ENCODE peak calls at places on chromosomes 2 and 18, in five cellular contexts. One of them, this sample, is unnamed. For H3K36me3, the result is how much of the 10 kb centered on the place peaks cover.

GRCh38 chr2:176493909-176494308 is 224.7 kb downstream of the MTX2 start:
- DNase-seq in colonic mucosa: no peak
- DNase-seq in mammary epithelial cell: no peak
- DNase-seq in neuronal stem cell: no peak
- DNase-seq in neural progenitor cell: no peak
- DNase-seq in this sample: no peak

GRCh38 chr2:239523944-239524310 is 123.1 kb upstream of the HDAC4 start:
- DNase-seq in mammary epithelial cell: no peak
- DNase-seq in neural progenitor cell: no peak
- DNase-seq in colonic mucosa: no peak
- DNase-seq in neuronal stem cell: no peak
- DNase-seq in this sample: no peak

GRCh38 chr2:207847807-207848544 is 78.3 kb upstream of the FZD5 start:
- DNase-seq in mammary epithelial cell: peak
- DNase-seq in neuronal stem cell: peak
- DNase-seq in neural progenitor cell: peak
- DNase-seq in colonic mucosa: peak
- DNase-seq in this sample: peak

GRCh38 chr2:43519711-43520221 is 76.1 kb downstream of the THADA start:
- DNase-seq in neuronal stem cell: no peak
- DNase-seq in colonic mucosa: no peak
- DNase-seq in neural progenitor cell: peak
- DNase-seq in mammary epithelial cell: peak
- DNase-seq in this sample: peak

GRCh38 chr18:45560870-45561269 is 54.4 kb upstream of the SLC14A2 start:
- DNase-seq in neural progenitor cell: no peak
- DNase-seq in colonic mucosa: no peak
- DNase-seq in neuronal stem cell: no peak
- DNase-seq in mammary epithelial cell: no peak
- DNase-seq in this sample: no peak

GRCh38 chr2:180356676-180357075 is 349.6 kb upstream of the CWC22 start:
- DNase-seq in colonic mucosa: no peak
- DNase-seq in neuronal stem cell: no peak
- DNase-seq in mammary epithelial cell: no peak
- DNase-seq in neural progenitor cell: no peak
- DNase-seq in this sample: no peak

GRCh38 chr2:43178602-43179542 is 47.5 kb downstream of the ZFP36L2 start:
- DNase-seq in neuronal stem cell: no peak
- DNase-seq in mammary epithelial cell: peak
- DNase-seq in neural progenitor cell: peak
- DNase-seq in colonic mucosa: peak
- DNase-seq in this sample: peak

GRCh38 chr2:64277101-64277849 is 133.1 kb upstream of the PELI1 start:
- DNase-seq in mammary epithelial cell: peak
- DNase-seq in neuronal stem cell: no peak
- DNase-seq in neural progenitor cell: no peak
- DNase-seq in colonic mucosa: no peak
- DNase-seq in this sample: peak

GRCh38 chr2:58604096-58604495 is 363.0 kb upstream of the FANCL start:
- DNase-seq in mammary epithelial cell: no peak
- DNase-seq in colonic mucosa: no peak
- DNase-seq in neuronal stem cell: no peak
- DNase-seq in neural progenitor cell: no peak
- DNase-seq in this sample: no peak

GRCh38 chr2:197309369-197310231 is 980 bp downstream of the ANKRD44 start:
- DNase-seq in colonic mucosa: peak
- DNase-seq in mammary epithelial cell: no peak
- DNase-seq in neuronal stem cell: peak
- DNase-seq in neural progenitor cell: peak
- DNase-seq in this sample: no peak

GRCh38 chr18:4823091-4823490 is 368.0 kb upstream of the DLGAP1 start:
- DNase-seq in colonic mucosa: no peak
- DNase-seq in neuronal stem cell: no peak
- DNase-seq in neural progenitor cell: no peak
- DNase-seq in mammary epithelial cell: no peak
- DNase-seq in this sample: no peak

GRCh38 chr18:57627488-57627887 is 5.9 kb upstream of the NARS1 start:
- DNase-seq in colonic mucosa: no peak
- DNase-seq in neuronal stem cell: no peak
- DNase-seq in neural progenitor cell: no peak
- DNase-seq in mammary epithelial cell: peak
- DNase-seq in this sample: peak

GRCh38 chr18:55185391-55185790 is 226.1 kb upstream of the CCDC68 start:
- DNase-seq in colonic mucosa: no peak
- DNase-seq in neuronal stem cell: no peak
- DNase-seq in neural progenitor cell: no peak
- DNase-seq in mammary epithelial cell: peak
- DNase-seq in this sample: peak

GRCh38 chr2:137002911-137003310 is 237.6 kb downstream of the THSD7B start:
- DNase-seq in neuronal stem cell: no peak
- DNase-seq in colonic mucosa: no peak
- DNase-seq in neural progenitor cell: no peak
- DNase-seq in mammary epithelial cell: no peak
- DNase-seq in this sample: no peak

GRCh38 chr2:46850742-46851141 is 64.9 kb downstream of the MCFD2 start:
- DNase-seq in neural progenitor cell: no peak
- DNase-seq in neuronal stem cell: no peak
- DNase-seq in mammary epithelial cell: peak
- DNase-seq in colonic mucosa: peak
- DNase-seq in this sample: peak

GRCh38 chr2:173574304-173574703 is 219.6 kb downstream of the CDCA7 start:
- DNase-seq in colonic mucosa: no peak
- DNase-seq in neural progenitor cell: no peak
- DNase-seq in neuronal stem cell: no peak
- DNase-seq in mammary epithelial cell: no peak
- DNase-seq in this sample: no peak

GRCh38 chr2:160694631-160695030 is 201.0 kb upstream of the RBMS1 start:
- DNase-seq in neural progenitor cell: no peak
- DNase-seq in colonic mucosa: no peak
- DNase-seq in neuronal stem cell: no peak
- DNase-seq in mammary epithelial cell: no peak
- DNase-seq in this sample: no peak

GRCh38 chr2:25879133-25879730 is 945 bp upstream of the ASXL2 start:
- DNase-seq in neural progenitor cell: no peak
- DNase-seq in colonic mucosa: no peak
- DNase-seq in mammary epithelial cell: peak
- DNase-seq in neuronal stem cell: no peak
- DNase-seq in this sample: peak

GRCh38 chr2:215693269-215693998 is 257.6 kb upstream of the FN1 start:
- DNase-seq in neuronal stem cell: no peak
- DNase-seq in neural progenitor cell: no peak
- DNase-seq in colonic mucosa: no peak
- DNase-seq in mammary epithelial cell: peak
- DNase-seq in this sample: peak

GRCh38 chr2:136956050-136956449 is 190.7 kb downstream of the THSD7B start:
- DNase-seq in neuronal stem cell: no peak
- DNase-seq in neural progenitor cell: no peak
- DNase-seq in mammary epithelial cell: no peak
- DNase-seq in colonic mucosa: no peak
- DNase-seq in this sample: no peak

GRCh38 chr2:198873771-198874501 is 583.8 kb downstream of the SATB2 start:
- DNase-seq in mammary epithelial cell: no peak
- DNase-seq in colonic mucosa: no peak
- DNase-seq in neural progenitor cell: no peak
- DNase-seq in neuronal stem cell: no peak
- DNase-seq in this sample: peak

GRCh38 chr18:3454365-3455089 is 4.6 kb downstream of the TGIF1 start:
- DNase-seq in neural progenitor cell: peak
- DNase-seq in neuronal stem cell: peak
- DNase-seq in mammary epithelial cell: peak
- DNase-seq in colonic mucosa: peak
- DNase-seq in this sample: peak

GRCh38 chr2:224182498-224182897 is 143.4 kb upstream of the SERPINE2 start:
- DNase-seq in colonic mucosa: no peak
- DNase-seq in neural progenitor cell: no peak
- DNase-seq in neuronal stem cell: no peak
- DNase-seq in mammary epithelial cell: no peak
- DNase-seq in this sample: no peak

GRCh38 chr18:60067426-60068210 is 167.8 kb downstream of the PMAIP1 start:
- DNase-seq in mammary epithelial cell: no peak
- DNase-seq in neural progenitor cell: peak
- DNase-seq in neuronal stem cell: peak
- DNase-seq in colonic mucosa: no peak
- DNase-seq in this sample: no peak

GRCh38 chr2:240387669-240388358 is 47.6 kb upstream of the GPC1 start:
- DNase-seq in neural progenitor cell: no peak
- DNase-seq in neuronal stem cell: no peak
- DNase-seq in mammary epithelial cell: peak
- DNase-seq in colonic mucosa: peak
- DNase-seq in this sample: peak

GRCh38 chr2:133498615-133499585 is 69.4 kb downstream of the NCKAP5 start:
- DNase-seq in colonic mucosa: peak
- DNase-seq in neuronal stem cell: no peak
- DNase-seq in neural progenitor cell: no peak
- DNase-seq in mammary epithelial cell: no peak
- DNase-seq in this sample: no peak

GRCh38 chr2:160510617-160511016 is 17.0 kb upstream of the RBMS1 start:
- DNase-seq in colonic mucosa: no peak
- DNase-seq in mammary epithelial cell: no peak
- DNase-seq in neural progenitor cell: no peak
- DNase-seq in neuronal stem cell: no peak
- DNase-seq in this sample: no peak

GRCh38 chr2:11492720-11493119 is 26.8 kb upstream of the E2F6 start:
- DNase-seq in colonic mucosa: no peak
- DNase-seq in neural progenitor cell: no peak
- DNase-seq in mammary epithelial cell: no peak
- DNase-seq in neuronal stem cell: no peak
- DNase-seq in this sample: no peak

GRCh38 chr2:21038403-21039073 is 5.3 kb downstream of the APOB start:
- DNase-seq in neural progenitor cell: no peak
- DNase-seq in neuronal stem cell: no peak
- DNase-seq in mammary epithelial cell: peak
- DNase-seq in colonic mucosa: no peak
- DNase-seq in this sample: no peak

DNA sequence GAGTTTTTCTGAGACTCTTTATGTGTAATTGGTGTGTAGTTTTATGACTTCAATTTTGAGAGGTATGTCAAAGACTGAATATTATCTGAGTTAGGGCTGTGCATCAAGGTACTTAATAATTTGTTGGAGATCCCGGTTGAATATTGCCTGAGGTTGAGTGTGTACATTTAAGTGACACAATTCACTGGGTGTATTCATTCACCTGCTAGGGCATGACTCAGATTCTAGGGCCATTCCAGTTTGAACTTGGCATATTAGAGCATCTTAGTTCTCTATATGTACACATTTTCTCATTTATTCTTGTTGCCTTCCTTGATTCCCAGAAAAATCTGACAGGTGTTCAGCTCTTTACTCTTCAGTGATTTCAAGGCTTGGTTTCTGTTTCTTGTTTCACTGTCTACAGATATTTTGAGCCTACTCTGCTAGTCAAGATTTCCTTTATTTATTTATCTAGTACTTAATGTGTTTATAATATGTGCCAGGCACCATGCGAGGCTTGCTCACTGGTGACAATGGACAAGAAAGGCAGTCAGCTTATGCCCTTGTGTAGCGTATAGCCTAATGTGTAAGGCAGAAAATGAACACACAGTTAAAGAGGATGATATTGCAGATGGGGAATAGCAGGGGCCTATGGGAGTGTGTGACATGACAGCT is 12.7 kb downstream of the MAP4K4 start:
- DNase-seq in neural progenitor cell: no peak
- DNase-seq in mammary epithelial cell: peak
- DNase-seq in colonic mucosa: no peak
- DNase-seq in neuronal stem cell: no peak
- DNase-seq in this sample: no peak
- H3K36me3 ChIP-seq in neural progenitor cell: under half
- H3K36me3 ChIP-seq in mammary epithelial cell: under half
- H3K36me3 ChIP-seq in colonic mucosa: under half
- H3K36me3 ChIP-seq in neuronal stem cell: half or more
- H3K36me3 ChIP-seq in this sample: under half

GRCh38 chr18:75588412-75588811 is 160.9 kb upstream of the SMIM21 start:
- DNase-seq in colonic mucosa: no peak
- DNase-seq in neural progenitor cell: no peak
- DNase-seq in neuronal stem cell: no peak
- DNase-seq in mammary epithelial cell: no peak
- DNase-seq in this sample: no peak

GRCh38 chr18:75582940-75583339 is 155.4 kb upstream of the SMIM21 start:
- DNase-seq in neural progenitor cell: no peak
- DNase-seq in neuronal stem cell: no peak
- DNase-seq in mammary epithelial cell: no peak
- DNase-seq in colonic mucosa: no peak
- DNase-seq in this sample: no peak

GRCh38 chr18:75586576-75586975 is 159.1 kb upstream of the SMIM21 start:
- DNase-seq in neural progenitor cell: no peak
- DNase-seq in mammary epithelial cell: no peak
- DNase-seq in colonic mucosa: no peak
- DNase-seq in neuronal stem cell: no peak
- DNase-seq in this sample: no peak

GRCh38 chr18:75581336-75582121 is 154.0 kb upstream of the SMIM21 start:
- DNase-seq in neuronal stem cell: no peak
- DNase-seq in mammary epithelial cell: no peak
- DNase-seq in neural progenitor cell: peak
- DNase-seq in colonic mucosa: no peak
- DNase-seq in this sample: peak

GRCh38 chr18:75582406-75582821 is 154.9 kb upstream of the SMIM21 start:
- DNase-seq in neural progenitor cell: no peak
- DNase-seq in mammary epithelial cell: no peak
- DNase-seq in neuronal stem cell: no peak
- DNase-seq in colonic mucosa: no peak
- DNase-seq in this sample: peak
- H3K9ac ChIP-seq in neural progenitor cell: no peak
- H3K9ac ChIP-seq in mammary epithelial cell: no peak
- H3K9ac ChIP-seq in neuronal stem cell: no peak
- H3K9ac ChIP-seq in colonic mucosa: no peak
- H3K9ac ChIP-seq in this sample: no peak

DNA sequence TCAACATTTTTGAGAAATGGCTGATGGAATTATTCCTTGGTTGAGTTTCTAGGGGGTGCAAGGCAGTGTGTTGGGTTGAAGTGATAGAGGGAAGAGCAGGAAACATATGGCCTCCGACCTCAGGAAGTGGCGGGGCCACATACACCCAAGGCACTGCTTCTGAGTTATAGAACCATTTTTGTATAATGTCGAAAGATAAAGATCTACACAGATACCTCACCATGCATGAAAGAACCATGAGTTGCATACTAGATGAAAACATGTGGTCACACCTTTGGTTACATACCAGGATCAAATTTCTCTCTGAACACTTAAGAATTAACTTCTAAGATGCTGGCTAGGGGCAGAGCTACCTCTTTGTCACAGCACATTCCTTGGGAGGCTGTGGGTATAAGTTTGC is 23.2 kb downstream of the LAMA3 start:
- DNase-seq in mammary epithelial cell: no peak
- DNase-seq in colonic mucosa: no peak
- DNase-seq in neural progenitor cell: no peak
- DNase-seq in neuronal stem cell: no peak
- DNase-seq in this sample: no peak
- H3K36me3 ChIP-seq in mammary epithelial cell: under half
- H3K36me3 ChIP-seq in colonic mucosa: under half
- H3K36me3 ChIP-seq in neural progenitor cell: under half
- H3K36me3 ChIP-seq in neuronal stem cell: under half
- H3K36me3 ChIP-seq in this sample: under half

GRCh38 chr2:113234721-113235346 is 43.9 kb downstream of the PAX8 start:
- DNase-seq in neuronal stem cell: no peak
- DNase-seq in neural progenitor cell: no peak
- DNase-seq in mammary epithelial cell: no peak
- DNase-seq in colonic mucosa: no peak
- DNase-seq in this sample: no peak
- H3K9ac ChIP-seq in neuronal stem cell: no peak
- H3K9ac ChIP-seq in neural progenitor cell: no peak
- H3K9ac ChIP-seq in mammary epithelial cell: no peak
- H3K9ac ChIP-seq in colonic mucosa: no peak
- H3K9ac ChIP-seq in this sample: peak